ENCODE peak calls at places on chromosome X, in five cellular contexts. One of them, this sample, is unnamed.

GRCh38 chrX:47068214-47068613 is 10.0 kb upstream of the RGN start:
- DNase-seq in A549: no peak
- DNase-seq in smooth muscle cell of the brain vasculature: no peak
- DNase-seq in kidney tubule cell: no peak
- DNase-seq in CD4-positive, CD25-positive, alpha-beta regulatory T cell: no peak
- DNase-seq in this sample: no peak

GRCh38 chrX:69123481-69123880 is 41.8 kb downstream of the PJA1 start:
- DNase-seq in smooth muscle cell of the brain vasculature: no peak
- DNase-seq in CD4-positive, CD25-positive, alpha-beta regulatory T cell: no peak
- DNase-seq in A549: no peak
- DNase-seq in kidney tubule cell: no peak
- DNase-seq in this sample: no peak

GRCh38 chrX:23749576-23749975 is 6.5 kb upstream of the ACOT9 start:
- DNase-seq in smooth muscle cell of the brain vasculature: no peak
- DNase-seq in kidney tubule cell: peak; percentile 56
- DNase-seq in CD4-positive, CD25-positive, alpha-beta regulatory T cell: no peak
- DNase-seq in A549: no peak
- DNase-seq in this sample: no peak

GRCh38 chrX:11789809-11790208 is 31.8 kb downstream of the MSL3 start:
- DNase-seq in kidney tubule cell: no peak
- DNase-seq in CD4-positive, CD25-positive, alpha-beta regulatory T cell: no peak
- DNase-seq in smooth muscle cell of the brain vasculature: no peak
- DNase-seq in A549: no peak
- DNase-seq in this sample: no peak

GRCh38 chrX:108736509-108737479 is at the start of gene IRS4:
- DNase-seq in A549: no peak
- DNase-seq in kidney tubule cell: peak; percentile 17
- DNase-seq in smooth muscle cell of the brain vasculature: no peak
- DNase-seq in CD4-positive, CD25-positive, alpha-beta regulatory T cell: no peak
- DNase-seq in this sample: no peak

GRCh38 chrX:123869488-123869887 is 9.6 kb downstream of the XIAP start:
- DNase-seq in A549: no peak
- DNase-seq in smooth muscle cell of the brain vasculature: no peak
- DNase-seq in kidney tubule cell: peak; percentile 35
- DNase-seq in CD4-positive, CD25-positive, alpha-beta regulatory T cell: no peak
- DNase-seq in this sample: no peak

GRCh38 chrX:22800806-22801205 is 199.0 kb upstream of the DDX53 start:
- DNase-seq in CD4-positive, CD25-positive, alpha-beta regulatory T cell: no peak
- DNase-seq in kidney tubule cell: no peak
- DNase-seq in A549: no peak
- DNase-seq in smooth muscle cell of the brain vasculature: no peak
- DNase-seq in this sample: no peak

GRCh38 chrX:44244008-44244407 is 99.5 kb downstream of the EFHC2 start:
- DNase-seq in CD4-positive, CD25-positive, alpha-beta regulatory T cell: peak; percentile 48
- DNase-seq in kidney tubule cell: peak; percentile 47
- DNase-seq in A549: no peak
- DNase-seq in smooth muscle cell of the brain vasculature: no peak
- DNase-seq in this sample: peak; percentile 17

GRCh38 chrX:21865436-21865835 is 9.6 kb downstream of the YY2 start:
- DNase-seq in A549: no peak
- DNase-seq in smooth muscle cell of the brain vasculature: no peak
- DNase-seq in kidney tubule cell: no peak
- DNase-seq in CD4-positive, CD25-positive, alpha-beta regulatory T cell: no peak
- DNase-seq in this sample: no peak

GRCh38 chrX:97524340-97524739 is 640.6 kb downstream of the RPA4 start:
- DNase-seq in A549: no peak
- DNase-seq in smooth muscle cell of the brain vasculature: no peak
- DNase-seq in CD4-positive, CD25-positive, alpha-beta regulatory T cell: no peak
- DNase-seq in kidney tubule cell: no peak
- DNase-seq in this sample: no peak

GRCh38 chrX:136736690-136737089 is 44.0 kb downstream of the ARHGEF6 start:
- DNase-seq in smooth muscle cell of the brain vasculature: no peak
- DNase-seq in CD4-positive, CD25-positive, alpha-beta regulatory T cell: no peak
- DNase-seq in A549: no peak
- DNase-seq in kidney tubule cell: no peak
- DNase-seq in this sample: no peak

GRCh38 chrX:24619647-24620046 is 27.5 kb downstream of the PCYT1B start:
- DNase-seq in CD4-positive, CD25-positive, alpha-beta regulatory T cell: no peak
- DNase-seq in smooth muscle cell of the brain vasculature: no peak
- DNase-seq in A549: no peak
- DNase-seq in kidney tubule cell: peak; percentile 24
- DNase-seq in this sample: peak; percentile 2

GRCh38 chrX:11688201-11688600 is 22.5 kb upstream of the ARHGAP6 start:
- DNase-seq in A549: no peak
- DNase-seq in kidney tubule cell: no peak
- DNase-seq in CD4-positive, CD25-positive, alpha-beta regulatory T cell: no peak
- DNase-seq in smooth muscle cell of the brain vasculature: no peak
- DNase-seq in this sample: no peak

GRCh38 chrX:72258174-72258573 is 18.9 kb downstream of the RPS4X start:
- DNase-seq in kidney tubule cell: peak; percentile 81
- DNase-seq in A549: peak; percentile 29
- DNase-seq in CD4-positive, CD25-positive, alpha-beta regulatory T cell: no peak
- DNase-seq in smooth muscle cell of the brain vasculature: peak; percentile 26
- DNase-seq in this sample: peak; percentile 67

This sample was measured in SW480.